ENCODE peak calls at places on chromosomes 6 and 20, in eight cellular contexts. W, N, U, E, S, J, T and X are unnamed samples.

GRCh38 chr6:39048481-39049399 is at the start of gene GLP1R:
- DNase-seq in W (no peak), N (peak; percentile 70), U (no peak), E (no peak), S (peak; percentile 34), J (no peak), T (no peak), X (no peak)

GRCh38 chr20:45293041-45294002 is 13.3 kb upstream of the RBPJL start:
- DNase-seq in W (peak; percentile 65), N (peak; percentile 90), U (peak; percentile 60), E (peak; percentile 95), S (peak; percentile 83), J (peak; percentile 80), T (peak; percentile 89), X (peak; percentile 73)

GRCh38 chr6:108655840-108656650 is 95.3 kb downstream of the FOXO3 start:
- DNase-seq in W (peak; percentile 11), N (no peak), U (no peak), E (no peak), S (no peak), J (no peak), T (no peak), X (peak; percentile 77)

GRCh38 chr20:31593221-31594001 is 11.7 kb upstream of the ID1 start:
- DNase-seq in W (no peak), N (no peak), U (peak; percentile 100), E (peak; percentile 79), S (no peak), J (no peak), T (peak; percentile 94), X (peak; percentile 80)

GRCh38 chr6:148747493-148748160 is 797 bp downstream of the UST start:
- DNase-seq in W (peak; percentile 26), N (peak; percentile 55), U (peak; percentile 51), E (peak; percentile 83), S (peak; percentile 69), J (peak; percentile 44), T (peak; percentile 53), X (peak; percentile 38)

GRCh38 chr20:59204201-59204894 is 40.7 kb downstream of the ZNF831 start:
- DNase-seq in W (no peak), N (no peak), U (no peak), E (no peak), S (no peak), J (no peak), T (no peak), X (no peak)

GRCh38 chr6:20335872-20336271 is 65.8 kb upstream of the E2F3 start:
- DNase-seq in W (no peak), N (no peak), U (no peak), E (no peak), S (no peak), J (no peak), T (no peak), X (no peak)

GRCh38 chr6:97305676-97306075 is 22.7 kb upstream of the MMS22L start:
- DNase-seq in W (no peak), N (no peak), U (no peak), E (no peak), S (no peak), J (no peak), T (no peak), X (no peak)

GRCh38 chr6:84026721-84027164 is 6.8 kb upstream of the MRAP2 start:
- DNase-seq in W (no peak), N (no peak), U (peak; percentile 24), E (no peak), S (no peak), J (no peak), T (peak; percentile 21), X (no peak)

GRCh38 chr6:43378631-43379030 is 9.2 kb upstream of the ZNF318 start:
- DNase-seq in W (no peak), N (no peak), U (no peak), E (no peak), S (no peak), J (no peak), T (no peak), X (no peak)

GRCh38 chr6:57195457-57195856 is 23.3 kb downstream of the BAG2 start:
- DNase-seq in W (no peak), N (no peak), U (no peak), E (no peak), S (no peak), J (no peak), T (no peak), X (no peak)

GRCh38 chr20:31595654-31596411 is 9.3 kb upstream of the ID1 start:
- DNase-seq in W (no peak), N (no peak), U (peak; percentile 53), E (peak; percentile 91), S (peak; percentile 55), J (peak; percentile 86), T (peak; percentile 86), X (peak; percentile 99)

DNA sequence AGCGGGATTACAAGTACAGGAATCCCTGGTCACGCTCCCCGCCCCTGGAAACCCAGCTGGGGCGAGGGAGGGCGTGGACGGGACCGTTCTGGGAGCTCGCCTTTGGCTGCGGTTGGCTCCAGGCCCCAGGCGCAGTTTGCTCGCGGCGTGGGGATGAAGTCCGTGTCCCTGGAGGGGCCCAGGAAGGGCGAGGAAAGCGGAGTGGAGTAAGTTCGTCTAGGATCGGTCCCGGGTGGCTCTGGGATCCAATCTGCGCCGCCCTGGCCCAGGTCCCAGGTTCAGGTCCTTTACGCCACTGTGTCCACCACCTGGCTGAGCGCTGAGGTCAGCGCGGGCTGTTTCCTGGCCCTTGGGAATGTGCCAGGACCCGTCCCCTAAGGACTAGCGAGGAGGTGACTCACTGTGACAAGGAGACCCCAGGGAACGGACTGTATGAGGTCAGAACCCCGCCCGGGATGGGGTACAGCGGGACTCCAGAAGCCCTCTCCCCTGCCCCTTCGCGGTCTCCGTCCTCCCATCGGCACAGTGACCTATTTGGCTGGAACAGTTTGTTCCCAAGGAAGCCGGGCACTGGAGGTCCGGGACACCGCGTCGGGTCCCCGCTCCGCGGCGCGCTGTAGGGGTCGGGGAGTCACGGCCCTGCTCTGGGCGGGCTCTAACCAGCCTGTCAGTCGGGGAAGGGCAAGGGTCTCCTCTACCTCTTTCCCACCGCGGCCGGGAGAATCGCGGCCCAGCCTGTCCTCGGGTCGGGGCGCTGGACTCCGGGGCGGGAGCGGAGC is 718 bp downstream of the CDKN1A start:
- DNase-seq in W (no peak), N (peak; percentile 87), U (peak; percentile 39), E (peak; percentile 88), S (peak; percentile 51), J (peak; percentile 78), T (peak; percentile 69), X (peak; percentile 84)
- H3K4me3 ChIP-seq in W (peak overlapping the region; percentile 95), N (peak overlapping the region; percentile 40), U (peak overlapping the region; percentile 94), E (peak overlapping the region; percentile 86), S (peak overlapping the region; percentile 40), J (peak overlapping the region; percentile 73), T (peak overlapping the region; percentile 80), X (peak overlapping the region; percentile 100)

GRCh38 chr6:7424967-7425807 is 35.6 kb downstream of the RIOK1 start:
- DNase-seq in W (peak; percentile 57), N (peak; percentile 55), U (peak; percentile 93), E (no peak), S (peak; percentile 62), J (peak; percentile 52), T (no peak), X (peak; percentile 80)
- TF ChIP-seq CTCF in W (peak; percentile 71), N (peak; percentile 59), U (peak; percentile 73), E (peak; percentile 50), S (peak; percentile 59), J (peak; percentile 75), T (peak; percentile 73), X (peak; percentile 61)

GRCh38 chr6:17289491-17290106 is 8.4 kb downstream of the RBM24 start:
- DNase-seq in W (peak; percentile 50), N (peak; percentile 58), U (peak; percentile 54), E (peak; percentile 79), S (peak; percentile 95), J (peak; percentile 19), T (peak; percentile 35), X (peak; percentile 41)
- H3K4me3 ChIP-seq in W (no peak overlapping the region), N (no peak overlapping the region), U (no peak overlapping the region), E (no peak overlapping the region), S (peak overlapping the region; percentile 97), J (no peak overlapping the region), T (no peak overlapping the region), X (no peak overlapping the region)

DNA sequence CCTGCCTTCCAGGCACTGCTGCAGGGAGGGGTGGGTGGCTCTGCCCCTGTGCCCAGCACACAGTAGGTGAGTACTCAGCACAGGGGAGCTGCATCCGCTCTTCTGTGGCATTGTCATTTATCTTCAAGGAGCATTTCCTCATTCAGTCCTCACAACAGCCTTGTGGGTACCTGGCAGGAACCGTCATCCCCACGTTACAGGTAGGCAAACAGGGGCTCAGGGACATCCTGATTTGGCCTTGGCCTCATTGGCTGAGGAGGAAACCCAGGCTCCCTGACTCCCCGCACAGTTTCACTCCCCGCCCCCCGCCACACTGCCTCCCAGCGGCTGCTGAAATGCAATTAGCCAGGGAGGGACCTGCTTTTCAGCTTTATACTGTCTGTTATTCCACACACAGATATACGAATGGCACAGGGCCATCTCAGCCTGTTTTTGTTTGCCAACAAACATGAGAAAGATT is 24.3 kb upstream of the PNPLA1 start:
- DNase-seq in W (no peak), N (peak; percentile 48), U (no peak), E (no peak), S (no peak), J (no peak), T (peak; percentile 72), X (no peak)
- TF ChIP-seq CTCF in W (no peak), N (no peak), U (peak; percentile 35), E (no peak), S (peak; percentile 24), J (peak; percentile 9), T (peak; percentile 36), X (no peak)

GRCh38 chr6:155038527-155038926 is 43.4 kb downstream of the TIAM2 start:
- DNase-seq in W (no peak), N (no peak), U (no peak), E (no peak), S (no peak), J (no peak), T (no peak), X (no peak)

GRCh38 chr6:155042983-155043382 is 47.9 kb downstream of the TIAM2 start:
- DNase-seq in W (no peak), N (no peak), U (no peak), E (no peak), S (no peak), J (no peak), T (no peak), X (no peak)

GRCh38 chr6:155040946-155041345 is 45.8 kb downstream of the TIAM2 start:
- DNase-seq in W (no peak), N (no peak), U (no peak), E (no peak), S (no peak), J (no peak), T (no peak), X (no peak)

GRCh38 chr6:155040154-155040553 is 45.0 kb downstream of the TIAM2 start:
- DNase-seq in W (no peak), N (no peak), U (no peak), E (no peak), S (no peak), J (no peak), T (no peak), X (no peak)

GRCh38 chr6:155041781-155042279 is 46.7 kb downstream of the TIAM2 start:
- DNase-seq in W (no peak), N (peak; percentile 39), U (no peak), E (no peak), S (no peak), J (peak; percentile 47), T (no peak), X (no peak)
- H3K4me3 ChIP-seq in W (no peak overlapping the region), N (no peak overlapping the region), U (no peak overlapping the region), E (no peak overlapping the region), S (no peak overlapping the region), J (no peak overlapping the region), T (no peak overlapping the region), X (no peak overlapping the region)